ENCODE peak calls at places on chromosomes 16 and 17, in seven cellular contexts. N, X, Z, Q, R, B and G are unnamed samples.

GRCh38 chr16:69798466-69798865 is 36.3 kb downstream of the WWP2 start:
- DNase-seq in N (no peak), X (no peak), Z (no peak), Q (no peak), R (peak; percentile 39), B (no peak), G (peak; percentile 32)

GRCh38 chr16:50246299-50247122 is 19.8 kb upstream of the ADCY7 start:
- DNase-seq in N (peak; percentile 89), X (peak; percentile 75), Z (no peak), Q (no peak), R (peak; percentile 22), B (peak; percentile 67), G (no peak)

GRCh38 chr17:32927724-32928526 is at the start of gene TMEM98:
- DNase-seq in N (peak; percentile 82), X (no peak), Z (no peak), Q (peak; percentile 77), R (peak; percentile 70), B (no peak), G (no peak)

GRCh38 chr16:23432176-23433128 is 20.5 kb downstream of the COG7 start:
- DNase-seq in N (no peak), X (no peak), Z (no peak), Q (no peak), R (no peak), B (no peak), G (no peak)

GRCh38 chr16:88303890-88304819 is 78.6 kb upstream of the ZNF469 start:
- DNase-seq in N (no peak), X (peak; percentile 67), Z (no peak), Q (no peak), R (peak; percentile 18), B (peak; percentile 78), G (peak; percentile 79)

GRCh38 chr17:44417553-44417952 is 28.1 kb upstream of the ITGA2B start:
- DNase-seq in N (no peak), X (no peak), Z (peak; percentile 29), Q (no peak), R (no peak), B (no peak), G (no peak)

GRCh38 chr16:11404608-11405007 is 59.3 kb downstream of the RMI2 start:
- DNase-seq in N (no peak), X (peak; percentile 33), Z (no peak), Q (no peak), R (no peak), B (no peak), G (no peak)

GRCh38 chr17:29757788-29758187 is 135.1 kb upstream of the CORO6 start:
- DNase-seq in N (no peak), X (no peak), Z (no peak), Q (no peak), R (no peak), B (no peak), G (no peak)

GRCh38 chr16:4176794-4177438 is 60.7 kb upstream of the ADCY9 start:
- DNase-seq in N (no peak), X (no peak), Z (peak; percentile 45), Q (peak; percentile 69), R (no peak), B (no peak), G (no peak)

GRCh38 chr17:72446525-72447250 is 325.9 kb downstream of the SOX9 start:
- DNase-seq in N (no peak), X (no peak), Z (no peak), Q (peak; percentile 76), R (no peak), B (no peak), G (no peak)

GRCh38 chr16:56747486-56748045 is 17.6 kb downstream of the NUP93 start:
- DNase-seq in N (no peak), X (no peak), Z (no peak), Q (no peak), R (no peak), B (no peak), G (no peak)

GRCh38 chr17:58317421-58318064 is 11.1 kb downstream of the TSPOAP1 start:
- DNase-seq in N (peak; percentile 86), X (peak; percentile 44), Z (peak; percentile 72), Q (peak; percentile 62), R (peak; percentile 66), B (peak; percentile 58), G (peak; percentile 74)

GRCh38 chr16:81480856-81481821 is 36.5 kb downstream of the CMIP start:
- DNase-seq in N (no peak), X (peak; percentile 80), Z (no peak), Q (no peak), R (no peak), B (peak; percentile 81), G (peak; percentile 76)

GRCh38 chr17:77644181-77644972 is 314.1 kb upstream of the TNRC6C start:
- DNase-seq in N (peak; percentile 75), X (no peak), Z (no peak), Q (no peak), R (no peak), B (no peak), G (no peak)

GRCh38 chr16:67942200-67942509 is 1.8 kb downstream of the LCAT start:
- DNase-seq in N (no peak), X (no peak), Z (no peak), Q (peak; percentile 65), R (peak; percentile 52), B (no peak), G (peak; percentile 66)

GRCh38 chr17:41264599-41264998 is 579 bp upstream of the KRTAP9-6 start:
- DNase-seq in N (no peak), X (no peak), Z (no peak), Q (no peak), R (no peak), B (no peak), G (no peak)

GRCh38 chr16:58501242-58502131 is 1.5 kb downstream of the NDRG4 start:
- DNase-seq in N (peak; percentile 57), X (no peak), Z (no peak), Q (peak; percentile 59), R (peak; percentile 87), B (peak; percentile 64), G (no peak)

GRCh38 chr16:19071811-19072777 is 4.7 kb downstream of the COQ7 start:
- DNase-seq in N (peak; percentile 75), X (no peak), Z (peak; percentile 47), Q (peak; percentile 76), R (peak; percentile 70), B (no peak), G (peak; percentile 55)

GRCh38 chr16:73231969-73232554 is 184.1 kb upstream of the ZFHX3 start:
- DNase-seq in N (peak; percentile 72), X (no peak), Z (no peak), Q (no peak), R (peak; percentile 57), B (no peak), G (no peak)

GRCh38 chr17:8832711-8833352 is 33.7 kb upstream of the MFSD6L start:
- DNase-seq in N (peak; percentile 86), X (peak; percentile 70), Z (peak; percentile 12), Q (no peak), R (peak; percentile 21), B (no peak), G (no peak)

GRCh38 chr16:25264599-25264998 is 7.0 kb upstream of the ZKSCAN2 start:
- DNase-seq in N (no peak), X (no peak), Z (no peak), Q (no peak), R (peak; percentile 31), B (no peak), G (no peak)

GRCh38 chr16:87895641-87896141 is 26.4 kb upstream of the SLC7A5 start:
- DNase-seq in N (no peak), X (no peak), Z (no peak), Q (no peak), R (no peak), B (no peak), G (no peak)

GRCh38 chr16:31711344-31711845 is 162.2 kb upstream of the ZNF267 start:
- DNase-seq in N (no peak), X (no peak), Z (no peak), Q (no peak), R (no peak), B (no peak), G (no peak)

GRCh38 chr17:77233635-77234334 is 93.0 kb downstream of the SEC14L1 start:
- DNase-seq in N (no peak), X (no peak), Z (no peak), Q (no peak), R (no peak), B (peak; percentile 84), G (no peak)

GRCh38 chr17:47717845-47718621 is 15.0 kb upstream of the TBX21 start:
- DNase-seq in N (no peak), X (no peak), Z (no peak), Q (no peak), R (no peak), B (no peak), G (no peak)

GRCh38 chr16:4323845-4324478 is 8.1 kb downstream of the GLIS2 start:
- DNase-seq in N (no peak), X (peak; percentile 81), Z (no peak), Q (peak; percentile 50), R (peak; percentile 64), B (peak; percentile 89), G (peak; percentile 70)

GRCh38 chr17:73430848-73431247 is 119.0 kb upstream of the CDC42EP4 start:
- DNase-seq in N (no peak), X (no peak), Z (no peak), Q (no peak), R (no peak), B (no peak), G (no peak)

GRCh38 chr17:78144146-78144719 is 2.0 kb upstream of the C17orf99 start:
- DNase-seq in N (peak; percentile 93), X (peak; percentile 92), Z (no peak), Q (peak; percentile 78), R (peak; percentile 93), B (peak; percentile 91), G (peak; percentile 94)

GRCh38 chr16:66604376-66605176 is at the start of gene CMTM3:
- DNase-seq in N (peak; percentile 95), X (peak; percentile 89), Z (peak; percentile 21), Q (peak; percentile 75), R (peak; percentile 60), B (peak; percentile 80), G (peak; percentile 52)
- TF ChIP-seq POLR2A in N (no peak), X (no peak), Z (peak; percentile 25), Q (no peak), R (no peak), B (no peak), G (no peak)

GRCh38 chr16:21159281-21159951 is 942 bp downstream of the LDAF1 start:
- DNase-seq in N (peak; percentile 92), X (peak; percentile 68), Z (no peak), Q (peak; percentile 72), R (peak; percentile 68), B (peak; percentile 75), G (peak; percentile 28)
- TF ChIP-seq POLR2A in N (no peak), X (no peak), Z (no peak), Q (no peak), R (peak; percentile 8), B (no peak), G (no peak)

DNA sequence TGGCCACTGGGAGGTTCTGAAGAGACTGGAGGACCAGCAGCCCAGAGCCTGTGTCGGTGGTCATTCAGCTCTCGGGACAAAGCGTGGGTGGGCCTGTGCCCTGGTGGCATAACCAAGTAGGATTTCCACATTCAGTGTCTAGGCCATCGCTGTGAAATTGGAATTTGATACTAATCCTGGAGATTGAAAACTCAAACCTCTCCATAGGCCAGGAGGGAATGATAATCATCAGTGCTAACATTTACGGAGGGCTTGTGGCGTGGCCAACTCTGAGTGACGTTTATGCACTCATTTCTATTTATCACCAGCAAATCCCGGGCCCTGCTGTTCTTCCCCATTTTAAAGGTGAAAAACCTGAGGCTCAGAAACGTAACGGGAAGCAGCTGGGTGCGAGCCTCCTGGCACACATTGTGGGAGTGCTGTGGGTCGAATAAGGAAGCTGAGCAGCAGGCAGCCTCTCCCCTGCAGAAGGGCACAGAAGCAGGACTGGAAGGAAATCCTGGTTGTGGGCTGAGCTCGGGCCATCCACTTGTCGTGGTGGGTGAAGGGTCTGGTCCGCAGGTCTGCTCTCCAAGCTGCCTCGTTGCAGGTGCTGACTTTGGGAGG is 33.1 kb downstream of the RAI1 start:
- DNase-seq in N (no peak), X (no peak), Z (no peak), Q (no peak), R (no peak), B (no peak), G (no peak)
- TF ChIP-seq POLR2A in N (no peak), X (no peak), Z (no peak), Q (no peak), R (no peak), B (no peak), G (no peak)

GRCh38 chr17:37494971-37495370 is 5.3 kb downstream of the DUSP14 start:
- DNase-seq in N (no peak), X (no peak), Z (no peak), Q (no peak), R (no peak), B (no peak), G (no peak)
- TF ChIP-seq POLR2A in N (no peak), X (no peak), Z (no peak), Q (no peak), R (no peak), B (no peak), G (no peak)